ENCODE peak calls at places on chromosomes 13 and 19, in five cellular contexts. W, V, S, J and F are unnamed samples.
A peak's percentile ranks its signal among the peaks of the same experiment; 100 is the strongest.

GRCh38 chr13:51605698-51606097 is 21.4 kb downstream of the WDFY2 start:
- DNase-seq in W (no peak), V (no peak), S (no peak), J (no peak), F (no peak)

GRCh38 chr19:43651758-43652545 is 12.3 kb upstream of the CADM4 start:
- DNase-seq in W (no peak), V (peak; percentile 51), S (peak; percentile 77), J (peak; percentile 72), F (peak; percentile 75)

GRCh38 chr19:42132030-42132628 is at the start of gene POU2F2:
- DNase-seq in W (no peak), V (peak; percentile 56), S (no peak), J (peak; percentile 44), F (no peak)

GRCh38 chr13:60148918-60149317 is 14.8 kb downstream of the DIAPH3 start:
- DNase-seq in W (no peak), V (no peak), S (no peak), J (no peak), F (no peak)

GRCh38 chr19:35495107-35496064 is 5.1 kb upstream of the KRTDAP start:
- DNase-seq in W (peak; percentile 57), V (peak; percentile 35), S (peak; percentile 64), J (peak; percentile 75), F (peak; percentile 72)

GRCh38 chr13:53343345-53343744 is 314.7 kb downstream of the OLFM4 start:
- DNase-seq in W (no peak), V (no peak), S (no peak), J (no peak), F (no peak)

GRCh38 chr13:99356216-99357089 is 49.3 kb upstream of the GPR183 start:
- DNase-seq in W (no peak), V (peak; percentile 43), S (no peak), J (no peak), F (no peak)

GRCh38 chr19:19276851-19277250 is 3.8 kb upstream of the TM6SF2 start:
- DNase-seq in W (no peak), V (no peak), S (no peak), J (no peak), F (no peak)

GRCh38 chr19:18301718-18302111 is 20.3 kb upstream of the JUND start:
- DNase-seq in W (no peak), V (no peak), S (no peak), J (no peak), F (no peak)

GRCh38 chr13:20101467-20102316 is 59.2 kb downstream of the GJA3 start:
- DNase-seq in W (no peak), V (no peak), S (no peak), J (peak; percentile 20), F (no peak)

GRCh38 chr19:56252699-56253422 is 19.7 kb upstream of the EDDM13 start:
- DNase-seq in W (peak; percentile 65), V (peak; percentile 35), S (peak; percentile 85), J (peak; percentile 86), F (peak; percentile 54)

GRCh38 chr13:90502762-90503161 is 844.7 kb upstream of the MIR17HG start:
- DNase-seq in W (no peak), V (no peak), S (no peak), J (no peak), F (no peak)

GRCh38 chr13:85590231-85590931 is 208.8 kb downstream of the SLITRK6 start:
- DNase-seq in W (peak; percentile 71), V (no peak), S (no peak), J (peak; percentile 8), F (peak; percentile 71)

GRCh38 chr19:2327773-2328400 is 499 bp downstream of the LSM7 start:
- DNase-seq in W (peak; percentile 78), V (peak; percentile 35), S (no peak), J (peak; percentile 94), F (peak; percentile 81)

GRCh38 chr13:57629821-57630235 is 1.7 kb upstream of the PCDH17 start:
- DNase-seq in W (no peak), V (peak; percentile 92), S (peak; percentile 88), J (peak; percentile 46), F (no peak)

GRCh38 chr19:19111138-19111835 is 27.0 kb downstream of the TMEM161A start:
- DNase-seq in W (no peak), V (no peak), S (no peak), J (no peak), F (no peak)

GRCh38 chr19:40139533-40140287 is 49.0 kb upstream of the ZNF780A start:
- DNase-seq in W (peak; percentile 23), V (no peak), S (no peak), J (peak; percentile 67), F (peak; percentile 63)

GRCh38 chr19:45645631-45646344 is 6.6 kb upstream of the EML2 start:
- DNase-seq in W (peak; percentile 70), V (peak; percentile 55), S (peak; percentile 70), J (peak; percentile 67), F (peak; percentile 81)

GRCh38 chr19:10891360-10892108 is 20.2 kb downstream of the CARM1 start:
- DNase-seq in W (peak; percentile 76), V (no peak), S (no peak), J (peak; percentile 97), F (no peak)

GRCh38 chr13:112062619-112063308 is 4.2 kb upstream of the SOX1 start:
- DNase-seq in W (no peak), V (no peak), S (no peak), J (no peak), F (no peak)

GRCh38 chr13:91031508-91031907 is 316.0 kb upstream of the MIR17HG start:
- DNase-seq in W (no peak), V (no peak), S (no peak), J (no peak), F (no peak)

GRCh38 chr13:55977436-55977835 is 1163.3 kb upstream of the PRR20A start:
- DNase-seq in W (no peak), V (no peak), S (no peak), J (no peak), F (no peak)

GRCh38 chr13:30735025-30735967 is at the start of gene ALOX5AP:
- DNase-seq in W (no peak), V (no peak), S (no peak), J (no peak), F (no peak)

GRCh38 chr19:44975444-44975843 is 20.3 kb downstream of the CLPTM1 start:
- DNase-seq in W (no peak), V (no peak), S (no peak), J (no peak), F (no peak)

GRCh38 chr19:56699552-56699951 is 28.0 kb upstream of the ZNF835 start:
- DNase-seq in W (no peak), V (no peak), S (no peak), J (no peak), F (no peak)

GRCh38 chr13:48449656-48450055 is 36.7 kb upstream of the LPAR6 start:
- DNase-seq in W (no peak), V (no peak), S (no peak), J (no peak), F (no peak)

GRCh38 chr13:100306444-100306999 is 217.6 kb downstream of the PCCA start:
- DNase-seq in W (no peak), V (no peak), S (no peak), J (no peak), F (no peak)

GRCh38 chr19:47227347-47228167 is 3.4 kb downstream of the BBC3 start:
- DNase-seq in W (peak; percentile 68), V (peak; percentile 93), S (peak; percentile 78), J (peak; percentile 78), F (peak; percentile 96)

DNA sequence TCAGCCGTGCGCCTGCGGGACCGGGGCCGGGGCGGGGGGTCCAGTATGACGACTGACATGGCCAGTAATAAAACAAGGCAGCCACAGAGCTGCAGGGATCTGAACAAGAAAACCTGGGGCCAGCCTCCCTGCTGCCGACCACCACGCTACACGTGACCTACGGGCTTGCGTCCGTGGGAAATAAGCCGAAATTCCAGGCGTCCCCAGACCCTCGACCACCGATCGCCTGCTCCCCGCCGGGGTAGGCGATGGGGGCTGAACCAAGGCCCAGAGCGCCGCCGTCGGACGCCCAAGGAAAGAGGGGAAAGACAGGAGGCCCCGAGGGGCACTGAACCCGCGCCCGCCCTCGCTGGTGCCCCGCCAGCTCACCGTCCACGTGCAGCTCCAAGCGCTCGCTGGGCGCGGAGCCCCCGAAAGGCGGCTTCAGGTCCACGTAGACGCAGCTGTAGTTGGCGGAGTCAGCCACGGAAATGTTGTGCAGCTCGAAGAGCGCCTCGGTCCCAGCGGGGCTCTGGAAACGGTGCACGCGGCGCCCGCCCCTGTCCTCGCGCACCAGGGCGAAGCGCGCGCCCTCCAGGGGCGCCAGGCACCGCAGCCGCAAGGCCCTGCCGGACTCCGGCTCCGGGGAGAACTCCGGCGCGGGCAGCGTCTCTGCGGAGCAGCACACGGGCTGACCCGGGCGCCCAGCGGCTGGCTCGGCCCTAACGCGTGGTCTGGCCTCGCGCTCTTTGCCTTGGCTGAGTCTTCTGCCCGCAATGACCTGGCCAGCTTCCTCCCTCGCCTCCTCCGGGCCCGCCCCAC is 3.1 kb downstream of the A1BG start:
- DNase-seq in W (no peak), V (no peak), S (no peak), J (no peak), F (no peak)
- TF ChIP-seq CTCF in W (no peak), V (no peak), S (no peak), J (no peak), F (no peak)

GRCh38 chr19:17235618-17236413 is 9.8 kb downstream of the OCEL1 start:
- DNase-seq in W (peak; percentile 61), V (peak; percentile 60), S (peak; percentile 63), J (peak; percentile 75), F (peak; percentile 37)
- TF ChIP-seq CTCF in W (peak; percentile 7), V (peak; percentile 46), S (peak; percentile 56), J (peak; percentile 33), F (peak; percentile 20)

GRCh38 chr19:4557186-4557970 is 2.1 kb downstream of the SEMA6B start:
- DNase-seq in W (no peak), V (no peak), S (no peak), J (no peak), F (peak; percentile 59)
- TF ChIP-seq CTCF in W (peak; percentile 17), V (no peak), S (peak; percentile 14), J (peak; percentile 37), F (peak; percentile 16)

GRCh38 chr13:76148926-76149325 is 512.8 kb downstream of the LMO7 start:
- DNase-seq in W (peak; percentile 39), V (no peak), S (no peak), J (peak; percentile 26), F (peak; percentile 6)
- TF ChIP-seq CTCF in W (no peak), V (no peak), S (no peak), J (no peak), F (no peak)

GRCh38 chr13:109330941-109331340 is 455.4 kb downstream of the IRS2 start:
- DNase-seq in W (peak; percentile 46), V (no peak), S (no peak), J (peak; percentile 39), F (no peak)

GRCh38 chr13:109330123-109330522 is 456.3 kb downstream of the IRS2 start:
- DNase-seq in W (no peak), V (no peak), S (no peak), J (no peak), F (no peak)

GRCh38 chr13:109331898-109332297 is 454.5 kb downstream of the IRS2 start:
- DNase-seq in W (no peak), V (no peak), S (no peak), J (no peak), F (no peak)

GRCh38 chr13:109333893-109334651 is 452.3 kb downstream of the IRS2 start:
- DNase-seq in W (no peak), V (no peak), S (no peak), J (no peak), F (no peak)

GRCh38 chr13:109332501-109333499 is 453.6 kb downstream of the IRS2 start:
- DNase-seq in W (no peak), V (no peak), S (no peak), J (no peak), F (no peak)
- TF ChIP-seq CTCF in W (no peak), V (no peak), S (no peak), J (no peak), F (no peak)